ENCODE peak calls at places on chromosomes 13 and 19, in six cellular contexts. M, R, A, O, K and L are unnamed samples.

GRCh38 chr19:48244289-48244688 is 11.4 kb downstream of the CARD8 start:
- DNase-seq in M (no peak), R (no peak), A (no peak), O (no peak), K (no peak), L (no peak)

GRCh38 chr19:37505958-37506386 is 767 bp upstream of the ZNF793 start:
- DNase-seq in M (no peak), R (no peak), A (no peak), O (no peak), K (no peak), L (no peak)

GRCh38 chr13:46359731-46360130 is 27.3 kb downstream of the RUBCNL start:
- DNase-seq in M (no peak), R (peak), A (no peak), O (peak), K (no peak), L (no peak)

GRCh38 chr19:1250374-1251232 is 2.2 kb downstream of the MIDN start:
- DNase-seq in M (peak), R (peak), A (no peak), O (peak), K (no peak), L (peak)

GRCh38 chr13:97388385-97388784 is 45.6 kb upstream of the RAP2A start:
- DNase-seq in M (no peak), R (no peak), A (no peak), O (no peak), K (no peak), L (no peak)

GRCh38 chr19:12994701-12995595 is at the start of gene NFIX:
- DNase-seq in M (peak), R (peak), A (no peak), O (peak), K (no peak), L (no peak)

GRCh38 chr19:17966497-17967257 is at the start of gene KCNN1:
- DNase-seq in M (no peak), R (no peak), A (no peak), O (no peak), K (peak), L (no peak)

GRCh38 chr13:95463516-95463915 is 89.0 kb upstream of the CLDN10 start:
- DNase-seq in M (no peak), R (no peak), A (no peak), O (no peak), K (no peak), L (no peak)

GRCh38 chr19:33728141-33728540 is 68.5 kb upstream of the KCTD15 start:
- DNase-seq in M (no peak), R (no peak), A (no peak), O (no peak), K (no peak), L (no peak)

GRCh38 chr13:108190897-108191296 is 24.4 kb downstream of the LIG4 start:
- DNase-seq in M (no peak), R (no peak), A (no peak), O (no peak), K (no peak), L (no peak)

GRCh38 chr13:73168993-73169401 is 110.2 kb downstream of the KLF5 start:
- DNase-seq in M (peak), R (peak), A (no peak), O (no peak), K (no peak), L (no peak)

GRCh38 chr19:47511128-47511517 is 3.7 kb downstream of the NAPA start:
- DNase-seq in M (no peak), R (no peak), A (no peak), O (no peak), K (no peak), L (no peak)

GRCh38 chr19:1161716-1162115 is 12.4 kb downstream of the SBNO2 start:
- DNase-seq in M (peak), R (peak), A (no peak), O (no peak), K (no peak), L (no peak)

GRCh38 chr13:38657191-38657590 is 29.7 kb upstream of the FREM2 start:
- DNase-seq in M (no peak), R (peak), A (no peak), O (peak), K (no peak), L (no peak)

GRCh38 chr13:91142572-91142971 is 204.9 kb upstream of the MIR17HG start:
- DNase-seq in M (no peak), R (peak), A (no peak), O (peak), K (no peak), L (no peak)

GRCh38 chr19:9075064-9075964 is 11.5 kb upstream of the OR1M1 start:
- DNase-seq in M (peak), R (peak), A (peak), O (peak), K (peak), L (peak)

GRCh38 chr13:40313269-40314200 is 352.9 kb downstream of the FOXO1 start:
- DNase-seq in M (no peak), R (no peak), A (no peak), O (no peak), K (no peak), L (no peak)

GRCh38 chr19:17337675-17338439 is 504 bp downstream of the GTPBP3 start:
- DNase-seq in M (peak), R (no peak), A (no peak), O (no peak), K (peak), L (no peak)

GRCh38 chr19:50173144-50173543 is 10.1 kb upstream of the IZUMO2 start:
- DNase-seq in M (peak), R (no peak), A (no peak), O (no peak), K (no peak), L (no peak)

GRCh38 chr13:80164451-80164850 is 176.5 kb downstream of the SPRY2 start:
- DNase-seq in M (no peak), R (no peak), A (no peak), O (no peak), K (no peak), L (no peak)

GRCh38 chr19:33195711-33196347 is 1.7 kb downstream of the LRP3 start:
- DNase-seq in M (no peak), R (no peak), A (no peak), O (no peak), K (no peak), L (no peak)

GRCh38 chr13:93771782-93772181 is 545.2 kb downstream of the GPC6 start:
- DNase-seq in M (no peak), R (peak), A (no peak), O (no peak), K (no peak), L (no peak)

GRCh38 chr13:95182570-95183285 is 118.5 kb downstream of the ABCC4 start:
- DNase-seq in M (no peak), R (no peak), A (no peak), O (no peak), K (no peak), L (no peak)

GRCh38 chr19:53853707-53854106 is 14.0 kb upstream of the MYADM start:
- DNase-seq in M (no peak), R (no peak), A (no peak), O (no peak), K (no peak), L (no peak)

GRCh38 chr19:43560687-43561086 is 14.6 kb downstream of the XRCC1 start:
- DNase-seq in M (no peak), R (peak), A (peak), O (peak), K (no peak), L (no peak)

GRCh38 chr19:18847516-18848463 is 16.0 kb downstream of the UPF1 start:
- DNase-seq in M (no peak), R (no peak), A (no peak), O (no peak), K (no peak), L (no peak)

GRCh38 chr19:38952395-38953165 is 21.8 kb downstream of the MRPS12 start:
- DNase-seq in M (peak), R (peak), A (peak), O (peak), K (peak), L (no peak)

GRCh38 chr19:46404884-46405658 is 8.3 kb downstream of the CCDC8 start:
- DNase-seq in M (peak), R (no peak), A (peak), O (no peak), K (no peak), L (no peak)

GRCh38 chr13:77457989-77458388 is 77.5 kb upstream of the SCEL start:
- DNase-seq in M (no peak), R (no peak), A (no peak), O (no peak), K (no peak), L (no peak)

GRCh38 chr19:3366761-3367571 is 583 bp downstream of the NFIC start:
- DNase-seq in M (no peak), R (no peak), A (no peak), O (peak), K (peak), L (no peak)

GRCh38 chr13:85772379-85772778 is 26.8 kb downstream of the SLITRK6 start:
- DNase-seq in M (peak), R (peak), A (no peak), O (peak), K (no peak), L (no peak)

GRCh38 chr19:35945121-35945792 is 9.1 kb downstream of the LRFN3 start:
- DNase-seq in M (no peak), R (no peak), A (no peak), O (no peak), K (no peak), L (no peak)

GRCh38 chr13:84303035-84303434 is 420.8 kb upstream of the SLITRK1 start:
- DNase-seq in M (no peak), R (no peak), A (no peak), O (no peak), K (no peak), L (no peak)
- H4K91ac ChIP-seq in M (no peak), R (no peak), A (no peak), O (no peak), K (no peak), L (no peak)

GRCh38 chr19:41988947-41989346 is 5.1 kb downstream of the ATP1A3 start:
- DNase-seq in M (no peak), R (no peak), A (no peak), O (no peak), K (no peak), L (no peak)
- H2AK5ac ChIP-seq in M (no peak), R (no peak), A (no peak), O (no peak), K (no peak), L (no peak)

DNA sequence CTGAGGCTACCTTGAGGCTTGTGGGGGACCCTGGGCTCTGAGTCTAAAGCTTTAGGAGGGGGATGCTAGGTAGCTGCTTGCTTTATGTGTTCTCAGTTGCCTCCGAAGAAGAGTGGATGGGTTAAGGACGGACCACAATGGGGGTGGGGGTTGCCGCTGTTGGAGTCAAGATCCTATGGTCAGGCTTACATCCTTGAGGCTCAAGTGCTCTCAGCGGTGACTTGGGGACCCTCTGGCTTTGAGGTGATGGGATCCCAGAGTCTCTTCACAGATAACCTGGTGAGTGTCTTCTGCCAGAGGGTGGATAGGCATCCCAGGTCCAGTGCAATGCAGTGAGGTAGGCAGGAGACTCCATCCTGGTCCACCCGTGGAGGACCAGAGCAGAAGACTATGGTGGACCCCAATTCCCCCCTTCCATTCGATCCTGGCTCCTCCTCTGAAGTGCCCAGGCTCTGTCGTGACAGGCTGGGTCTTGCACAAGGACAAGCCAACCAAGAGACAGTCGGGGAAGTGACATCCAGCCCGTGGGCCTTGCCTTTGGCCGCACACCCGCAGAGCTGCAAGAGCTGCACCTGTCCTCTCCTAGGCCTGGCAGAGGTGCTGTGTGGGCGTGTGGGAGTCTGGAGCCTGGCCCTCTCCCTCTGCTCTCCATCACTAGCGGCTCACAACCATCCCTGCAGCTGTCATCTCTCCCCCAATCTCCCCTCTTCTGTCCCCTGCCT is 3.3 kb downstream of the ZNF784 start:
- DNase-seq in M (no peak), R (no peak), A (no peak), O (no peak), K (no peak), L (no peak)
- H4K91ac ChIP-seq in M (no peak), R (no peak), A (no peak), O (no peak), K (no peak), L (no peak)

GRCh38 chr19:28396259-28396940 is 816.6 kb downstream of the UQCRFS1 start:
- DNase-seq in M (no peak), R (no peak), A (no peak), O (no peak), K (no peak), L (no peak)

GRCh38 chr19:28393574-28394336 is 819.2 kb downstream of the UQCRFS1 start:
- DNase-seq in M (no peak), R (no peak), A (no peak), O (no peak), K (no peak), L (no peak)

GRCh38 chr19:28399187-28399586 is 813.8 kb downstream of the UQCRFS1 start:
- DNase-seq in M (no peak), R (no peak), A (no peak), O (no peak), K (no peak), L (no peak)

GRCh38 chr19:28397311-28397710 is 815.6 kb downstream of the UQCRFS1 start:
- DNase-seq in M (no peak), R (no peak), A (no peak), O (no peak), K (no peak), L (no peak)

DNA sequence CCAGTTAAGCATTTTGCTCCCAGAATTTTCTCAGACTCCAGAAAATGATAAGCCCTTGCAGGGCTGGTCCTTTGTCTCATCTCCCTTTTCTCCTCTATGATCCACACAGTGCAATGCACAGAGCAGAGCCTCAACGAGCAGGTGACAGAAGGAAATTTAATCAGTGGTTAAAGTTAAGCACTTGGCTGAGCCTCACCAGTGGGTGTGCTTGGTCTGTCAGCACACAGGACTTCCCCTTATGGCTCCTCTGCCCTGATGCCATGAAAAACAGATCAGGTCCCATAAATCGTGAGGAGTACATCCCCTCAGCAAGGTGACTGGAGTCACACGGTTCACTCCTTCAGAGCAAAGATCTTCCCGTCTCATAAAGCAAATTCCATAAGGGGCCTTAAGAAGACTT is 818.2 kb downstream of the UQCRFS1 start:
- DNase-seq in M (no peak), R (no peak), A (no peak), O (no peak), K (no peak), L (no peak)
- H2AK5ac ChIP-seq in M (no peak), R (no peak), A (no peak), O (no peak), K (no peak), L (no peak)

DNA sequence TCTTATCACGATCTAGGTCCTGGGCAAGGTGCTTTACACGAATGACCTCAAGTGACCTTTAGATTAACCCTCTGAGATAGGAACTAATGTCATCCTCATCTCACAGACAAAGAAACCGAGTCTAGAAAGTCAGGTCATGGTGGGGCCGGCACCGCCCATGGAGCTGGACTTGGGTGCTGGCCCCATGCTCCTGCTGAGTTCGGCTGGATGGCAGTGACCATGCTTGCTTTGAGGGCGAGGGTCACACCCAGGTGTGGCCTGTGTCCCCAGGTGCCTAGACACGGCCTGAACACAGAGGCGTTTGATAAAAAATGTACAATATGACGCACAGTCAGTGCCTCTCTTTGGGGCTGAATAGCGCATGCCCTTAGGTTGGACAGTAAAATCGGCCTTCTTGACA is 26.8 kb downstream of the COL4A2 start:
- DNase-seq in M (no peak), R (no peak), A (no peak), O (no peak), K (no peak), L (no peak)
- H4K91ac ChIP-seq in M (peak), R (peak), A (no peak), O (peak), K (no peak), L (no peak)